ENCODE peak calls at places on chromosomes 13 and 19, in four cellular contexts. One of them, this sample, is unnamed.

GRCh38 chr13:34748078-34748477 is 194.0 kb upstream of the NBEA start:
- DNase-seq in fibroblast of pulmonary artery: peak
- DNase-seq in OCI-LY7: no peak
- DNase-seq in AG04449: no peak
- DNase-seq in this sample: no peak

GRCh38 chr19:41753936-41754529 is 1.3 kb upstream of the CEACAM6 start:
- DNase-seq in AG04449: no peak
- DNase-seq in OCI-LY7: peak
- DNase-seq in fibroblast of pulmonary artery: peak
- DNase-seq in this sample: peak

GRCh38 chr19:35561436-35561835 is 2.0 kb downstream of the ATP4A start:
- DNase-seq in AG04449: no peak
- DNase-seq in fibroblast of pulmonary artery: no peak
- DNase-seq in OCI-LY7: no peak
- DNase-seq in this sample: no peak

GRCh38 chr19:6425732-6426686 is 1.4 kb upstream of the KHSRP start:
- DNase-seq in AG04449: no peak
- DNase-seq in fibroblast of pulmonary artery: no peak
- DNase-seq in OCI-LY7: peak
- DNase-seq in this sample: no peak

GRCh38 chr19:46818812-46819211 is 30.4 kb upstream of the SLC1A5 start:
- DNase-seq in AG04449: no peak
- DNase-seq in OCI-LY7: peak
- DNase-seq in fibroblast of pulmonary artery: peak
- DNase-seq in this sample: no peak

GRCh38 chr13:99087954-99088491 is 110.2 kb upstream of the DOCK9 start:
- DNase-seq in OCI-LY7: peak
- DNase-seq in fibroblast of pulmonary artery: no peak
- DNase-seq in AG04449: no peak
- DNase-seq in this sample: no peak

GRCh38 chr13:114167445-114167844 is 11.6 kb upstream of the CFAP97D2 start:
- DNase-seq in fibroblast of pulmonary artery: no peak
- DNase-seq in OCI-LY7: no peak
- DNase-seq in AG04449: no peak
- DNase-seq in this sample: no peak

GRCh38 chr13:48156466-48156865 is 61.6 kb upstream of the MED4 start:
- DNase-seq in AG04449: no peak
- DNase-seq in OCI-LY7: peak
- DNase-seq in fibroblast of pulmonary artery: no peak
- DNase-seq in this sample: no peak

GRCh38 chr19:19404879-19405860 is at the start of gene GATAD2A:
- DNase-seq in fibroblast of pulmonary artery: peak
- DNase-seq in AG04449: no peak
- DNase-seq in OCI-LY7: peak
- DNase-seq in this sample: peak

GRCh38 chr19:30391554-30392551 is 19.7 kb downstream of the ZNF536 start:
- DNase-seq in fibroblast of pulmonary artery: no peak
- DNase-seq in OCI-LY7: no peak
- DNase-seq in AG04449: peak
- DNase-seq in this sample: no peak

GRCh38 chr19:41411682-41412265 is 14.2 kb downstream of the BCKDHA start:
- DNase-seq in OCI-LY7: no peak
- DNase-seq in fibroblast of pulmonary artery: no peak
- DNase-seq in AG04449: no peak
- DNase-seq in this sample: no peak

GRCh38 chr13:62014299-62014698 is 598.6 kb upstream of the PCDH20 start:
- DNase-seq in OCI-LY7: peak
- DNase-seq in AG04449: no peak
- DNase-seq in fibroblast of pulmonary artery: peak
- DNase-seq in this sample: no peak

GRCh38 chr19:23273594-23274412 is 23.6 kb upstream of the ZNF724 start:
- DNase-seq in fibroblast of pulmonary artery: peak
- DNase-seq in OCI-LY7: peak
- DNase-seq in AG04449: peak
- DNase-seq in this sample: peak

GRCh38 chr19:5293607-5294089 is 47.0 kb downstream of the PTPRS start:
- DNase-seq in AG04449: no peak
- DNase-seq in fibroblast of pulmonary artery: peak
- DNase-seq in OCI-LY7: no peak
- DNase-seq in this sample: peak

GRCh38 chr19:42199440-42200115 is 17.9 kb downstream of the DEDD2 start:
- DNase-seq in AG04449: no peak
- DNase-seq in fibroblast of pulmonary artery: no peak
- DNase-seq in OCI-LY7: peak
- DNase-seq in this sample: peak

GRCh38 chr19:49422407-49423277 is 599 bp downstream of the PTH2 start:
- DNase-seq in OCI-LY7: no peak
- DNase-seq in AG04449: no peak
- DNase-seq in fibroblast of pulmonary artery: peak
- DNase-seq in this sample: peak
- TF ChIP-seq CTCF in OCI-LY7: peak
- TF ChIP-seq CTCF in AG04449: peak
- TF ChIP-seq CTCF in fibroblast of pulmonary artery: peak
- TF ChIP-seq CTCF in this sample: peak

GRCh38 chr13:113121183-113121927 is 1.2 kb upstream of the F10 start:
- DNase-seq in OCI-LY7: no peak
- DNase-seq in fibroblast of pulmonary artery: no peak
- DNase-seq in AG04449: no peak
- DNase-seq in this sample: no peak

GRCh38 chr13:113121928-113122420 is 625 bp upstream of the F10 start:
- DNase-seq in AG04449: no peak
- DNase-seq in fibroblast of pulmonary artery: no peak
- DNase-seq in OCI-LY7: no peak
- DNase-seq in this sample: no peak

GRCh38 chr13:113122571-113123225 is at the start of gene F10:
- DNase-seq in fibroblast of pulmonary artery: peak
- DNase-seq in OCI-LY7: no peak
- DNase-seq in AG04449: no peak
- DNase-seq in this sample: no peak

GRCh38 chr13:113124211-113125025 is 1.8 kb downstream of the F10 start:
- DNase-seq in OCI-LY7: no peak
- DNase-seq in AG04449: no peak
- DNase-seq in fibroblast of pulmonary artery: no peak
- DNase-seq in this sample: no peak

DNA sequence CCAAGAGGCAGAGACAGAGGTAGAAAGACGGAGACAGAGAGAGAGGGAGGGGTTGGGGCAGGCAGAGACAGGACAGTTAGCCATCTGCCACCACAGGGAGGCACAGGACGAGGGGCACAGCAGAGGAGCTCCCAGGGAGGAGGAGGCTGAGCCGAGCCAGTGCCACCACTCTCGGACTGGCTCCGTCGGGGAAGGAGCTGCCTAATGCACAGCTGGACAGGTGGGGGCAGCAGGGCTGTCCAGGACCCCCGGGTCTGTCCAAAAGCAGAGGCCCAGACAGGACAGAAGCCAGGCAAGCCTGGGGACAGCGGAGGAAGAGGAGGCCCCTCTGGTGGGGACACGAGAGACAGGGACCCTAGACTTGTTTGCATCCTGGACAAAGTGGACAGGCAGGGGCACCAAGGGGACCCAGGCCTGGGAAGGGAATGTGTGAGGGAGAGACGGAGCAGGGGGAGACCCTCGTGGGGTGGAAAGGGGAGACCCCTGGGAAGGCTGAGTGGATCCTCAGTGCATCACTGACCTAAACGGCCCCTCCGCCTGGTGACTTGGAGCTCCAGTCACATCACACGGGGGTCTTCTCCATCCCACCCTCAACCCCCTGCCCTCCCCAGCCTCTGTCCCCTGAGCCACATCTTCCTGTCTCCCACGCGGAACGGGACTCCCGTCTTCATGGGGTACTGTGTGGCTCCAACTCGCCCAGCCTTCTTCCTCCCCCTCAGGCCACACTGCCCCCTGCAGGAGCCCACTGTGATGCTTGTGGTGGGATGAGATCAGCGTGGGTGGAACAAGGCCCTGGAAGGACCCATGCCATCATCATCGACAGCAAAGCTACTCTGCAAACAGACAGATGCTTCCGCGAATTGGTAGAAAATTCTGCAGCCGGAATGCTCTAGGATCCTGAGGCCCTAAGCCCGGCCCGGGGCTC is 889 bp downstream of the F10 start:
- DNase-seq in AG04449: no peak
- DNase-seq in OCI-LY7: no peak
- DNase-seq in fibroblast of pulmonary artery: no peak
- DNase-seq in this sample: no peak
- TF ChIP-seq CTCF in AG04449: peak
- TF ChIP-seq CTCF in OCI-LY7: peak
- TF ChIP-seq CTCF in fibroblast of pulmonary artery: peak
- TF ChIP-seq CTCF in this sample: peak

GRCh38 chr13:24692541-24692940 is 12.3 kb downstream of the ATP12A start:
- DNase-seq in OCI-LY7: no peak
- DNase-seq in AG04449: no peak
- DNase-seq in fibroblast of pulmonary artery: peak
- DNase-seq in this sample: no peak

GRCh38 chr13:24691381-24691780 is 11.2 kb downstream of the ATP12A start:
- DNase-seq in AG04449: no peak
- DNase-seq in fibroblast of pulmonary artery: no peak
- DNase-seq in OCI-LY7: no peak
- DNase-seq in this sample: no peak

GRCh38 chr13:24698686-24699085 is 18.5 kb downstream of the ATP12A start:
- DNase-seq in fibroblast of pulmonary artery: no peak
- DNase-seq in OCI-LY7: no peak
- DNase-seq in AG04449: no peak
- DNase-seq in this sample: no peak

GRCh38 chr13:24693862-24694471 is 13.8 kb downstream of the ATP12A start:
- DNase-seq in fibroblast of pulmonary artery: peak
- DNase-seq in OCI-LY7: peak
- DNase-seq in AG04449: no peak
- DNase-seq in this sample: peak

GRCh38 chr13:24694907-24695306 is 14.7 kb downstream of the ATP12A start:
- DNase-seq in AG04449: no peak
- DNase-seq in OCI-LY7: no peak
- DNase-seq in fibroblast of pulmonary artery: no peak
- DNase-seq in this sample: no peak
- TF ChIP-seq CTCF in AG04449: no peak
- TF ChIP-seq CTCF in OCI-LY7: no peak
- TF ChIP-seq CTCF in fibroblast of pulmonary artery: no peak
- TF ChIP-seq CTCF in this sample: no peak

GRCh38 chr13:26602783-26603182 is 45.3 kb downstream of the WASF3 start:
- DNase-seq in AG04449: no peak
- DNase-seq in fibroblast of pulmonary artery: no peak
- DNase-seq in OCI-LY7: no peak
- DNase-seq in this sample: no peak

GRCh38 chr13:26601669-26602068 is 44.2 kb downstream of the WASF3 start:
- DNase-seq in fibroblast of pulmonary artery: peak
- DNase-seq in AG04449: no peak
- DNase-seq in OCI-LY7: peak
- DNase-seq in this sample: peak

GRCh38 chr13:26604784-26605183 is 47.3 kb downstream of the WASF3 start:
- DNase-seq in fibroblast of pulmonary artery: no peak
- DNase-seq in OCI-LY7: no peak
- DNase-seq in AG04449: no peak
- DNase-seq in this sample: no peak

GRCh38 chr13:26600345-26600761 is 42.9 kb downstream of the WASF3 start:
- DNase-seq in fibroblast of pulmonary artery: no peak
- DNase-seq in OCI-LY7: no peak
- DNase-seq in AG04449: no peak
- DNase-seq in this sample: no peak

DNA sequence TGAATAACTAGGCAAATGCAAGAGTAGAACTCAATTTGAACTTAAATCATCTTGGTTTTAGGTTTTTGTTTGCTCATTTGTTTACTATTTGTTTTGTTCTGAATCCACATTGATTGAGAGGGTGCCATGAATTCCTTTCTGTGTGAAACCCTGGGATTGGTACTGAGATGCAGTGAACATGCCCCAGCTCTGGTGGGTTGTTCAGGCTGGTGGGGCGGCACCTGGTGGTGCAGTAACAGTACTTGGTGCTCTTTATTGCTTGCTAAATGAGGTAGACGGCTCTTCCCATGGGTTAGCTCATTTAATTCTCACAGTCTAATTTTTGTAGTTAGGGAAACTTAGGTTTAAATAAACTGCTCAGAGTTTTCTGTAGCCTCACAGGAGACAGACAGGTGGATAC is 48.4 kb downstream of the WASF3 start:
- DNase-seq in fibroblast of pulmonary artery: no peak
- DNase-seq in OCI-LY7: peak
- DNase-seq in AG04449: no peak
- DNase-seq in this sample: no peak
- TF ChIP-seq CTCF in fibroblast of pulmonary artery: peak
- TF ChIP-seq CTCF in OCI-LY7: peak
- TF ChIP-seq CTCF in AG04449: no peak
- TF ChIP-seq CTCF in this sample: peak

GRCh38 chr13:106533101-106533939 is 2.1 kb downstream of the EFNB2 start:
- DNase-seq in fibroblast of pulmonary artery: peak
- DNase-seq in AG04449: no peak
- DNase-seq in OCI-LY7: no peak
- DNase-seq in this sample: peak
- TF ChIP-seq CTCF in fibroblast of pulmonary artery: peak
- TF ChIP-seq CTCF in AG04449: peak
- TF ChIP-seq CTCF in OCI-LY7: no peak
- TF ChIP-seq CTCF in this sample: peak

This sample was measured in GM13977.